ENCODE peak calls at places on chromosome 1, in eight cellular contexts. V is posterior vena cava; O is pancreas; H is GM04504; T is activated CD8-positive, alpha-beta memory T cell treated with anti-CD3 and anti-CD28 coated beads for 24 hours; K is epithelial cell of esophagus; L is SW480; E is T-cell. R is an unnamed sample.

GRCh38 chr1:155093938-155094621 is 15.4 kb downstream of the EFNA3 start:
- DNase-seq in T (no peak), V (no peak), H (peak; percentile 19), L (peak; percentile 79), E (no peak), O (no peak), K (peak; percentile 68), R (peak; percentile 74)

GRCh38 chr1:20262810-20263534 is 27.7 kb upstream of the VWA5B1 start:
- DNase-seq in O (no peak), E (no peak), K (no peak), H (no peak), T (no peak), L (no peak), V (no peak), R (no peak)

GRCh38 chr1:1137256-1138045 is 21.6 kb upstream of the C1orf159 start:
- DNase-seq in T (peak; percentile 85), K (no peak), O (no peak), L (peak; percentile 90), E (peak; percentile 72), V (no peak), H (no peak), R (no peak)

GRCh38 chr1:209736467-209737117 is 19.3 kb upstream of the TRAF3IP3 start:
- DNase-seq in K (no peak), E (no peak), L (no peak), V (no peak), H (no peak), T (no peak), O (no peak), R (no peak)

GRCh38 chr1:33821291-33821690 is 42.6 kb upstream of the HMGB4 start:
- DNase-seq in E (no peak), K (no peak), V (no peak), T (no peak), O (no peak), H (no peak), L (no peak), R (no peak)

GRCh38 chr1:169765580-169766331 is 29.0 kb downstream of the METTL18 start:
- DNase-seq in K (no peak), L (no peak), T (no peak), E (no peak), O (no peak), H (no peak), V (no peak), R (no peak)

GRCh38 chr1:11550664-11551283 is 71.8 kb downstream of the DISP3 start:
- DNase-seq in T (no peak), E (peak; percentile 8), L (peak; percentile 62), K (peak; percentile 85), V (no peak), O (no peak), H (peak; percentile 37), R (peak; percentile 83)

GRCh38 chr1:47571161-47571560 is 133.3 kb downstream of the FOXD2 start:
- DNase-seq in T (no peak), H (no peak), K (no peak), E (no peak), V (peak; percentile 52), O (peak; percentile 24), L (no peak), R (no peak)

GRCh38 chr1:26321315-26322041 is 3.7 kb downstream of the CD52 start:
- DNase-seq in H (peak; percentile 63), L (peak; percentile 46), E (peak; percentile 93), O (peak; percentile 98), T (peak; percentile 100), V (peak; percentile 98), K (peak; percentile 82), R (peak; percentile 88)

GRCh38 chr1:116814935-116815334 is 60.7 kb downstream of the CD2 start:
- DNase-seq in T (no peak), O (no peak), L (no peak), V (no peak), K (no peak), H (no peak), E (no peak), R (no peak)

GRCh38 chr1:247332215-247332900 is 691 bp upstream of the ZNF496 start:
- DNase-seq in E (peak; percentile 50), H (peak; percentile 19), L (peak; percentile 36), O (peak; percentile 79), V (peak; percentile 89), T (peak; percentile 85), K (peak; percentile 45), R (peak; percentile 53)

GRCh38 chr1:217180443-217180842 is 450.4 kb downstream of the GPATCH2 start:
- DNase-seq in V (no peak), K (no peak), O (no peak), L (no peak), H (no peak), E (no peak), T (no peak), R (no peak)

GRCh38 chr1:233787599-233787998 is 116.9 kb upstream of the SLC35F3 start:
- DNase-seq in K (no peak), V (no peak), O (no peak), E (no peak), T (no peak), L (no peak), H (no peak), R (no peak)

GRCh38 chr1:201713093-201713810 is 115.7 kb upstream of the IPO9 start:
- DNase-seq in O (peak; percentile 80), H (peak; percentile 100), E (no peak), K (peak; percentile 97), T (no peak), V (peak; percentile 98), L (peak; percentile 65), R (peak; percentile 100)

GRCh38 chr1:237789619-237790018 is 101.1 kb downstream of the ZP4 start:
- DNase-seq in T (no peak), H (no peak), K (no peak), O (no peak), L (no peak), V (no peak), E (no peak), R (no peak)

GRCh38 chr1:21944261-21945074 is 7.4 kb upstream of the HSPG2 start:
- DNase-seq in H (no peak), O (no peak), L (no peak), E (no peak), V (no peak), T (no peak), K (peak; percentile 21), R (peak; percentile 48)

GRCh38 chr1:248695451-248696132 is 7.0 kb downstream of the OR14I1 start:
- DNase-seq in E (no peak), T (no peak), V (no peak), L (no peak), H (no peak), O (no peak), K (peak; percentile 2), R (peak; percentile 51)

GRCh38 chr1:81660286-81660685 is 140.4 kb upstream of the ADGRL2 start:
- DNase-seq in H (no peak), K (peak; percentile 28), O (no peak), T (no peak), L (no peak), E (no peak), V (no peak), R (peak; percentile 25)

GRCh38 chr1:220691039-220691684 is 999 bp downstream of the C1orf115 start:
- DNase-seq in V (no peak), E (no peak), T (no peak), L (no peak), K (no peak), H (no peak), O (no peak), R (no peak)

GRCh38 chr1:1162597-1163537 is 10.8 kb upstream of the TTLL10 start:
- DNase-seq in K (peak; percentile 89), V (no peak), O (peak; percentile 91), E (no peak), T (no peak), H (no peak), L (peak; percentile 96), R (no peak)

GRCh38 chr1:14100916-14101315 is 400.9 kb downstream of the PRDM2 start:
- DNase-seq in V (no peak), K (no peak), E (no peak), L (no peak), H (no peak), T (no peak), O (no peak), R (no peak)

GRCh38 chr1:159798893-159799292 is 3.3 kb upstream of the FCRL6 start:
- DNase-seq in L (peak; percentile 89), T (no peak), O (no peak), K (peak; percentile 85), V (no peak), H (peak; percentile 68), E (peak; percentile 42), R (peak; percentile 91)

GRCh38 chr1:30761312-30762151 is 4.0 kb upstream of the LAPTM5 start:
- DNase-seq in H (no peak), E (no peak), L (no peak), T (no peak), O (no peak), V (no peak), K (no peak), R (no peak)

GRCh38 chr1:7594714-7595295 is 176.3 kb upstream of the VAMP3 start:
- DNase-seq in L (no peak), V (peak; percentile 30), E (no peak), T (no peak), O (no peak), H (no peak), K (no peak), R (no peak)

GRCh38 chr1:179058343-179059184 is 23.3 kb upstream of the TOR3A start:
- DNase-seq in K (no peak), V (no peak), L (no peak), T (no peak), H (no peak), O (no peak), E (no peak), R (peak; percentile 47)

GRCh38 chr1:203581841-203582240 is 44.8 kb upstream of the ATP2B4 start:
- DNase-seq in H (peak; percentile 71), E (no peak), O (no peak), L (no peak), T (no peak), V (no peak), K (no peak), R (no peak)